ENCODE peak calls at places on chromosome 22, in five cellular contexts. V is CD8-positive, alpha-beta memory T cell; R is IMR-90; X is mesenchymal stem cell; Y is heart right ventricle. M is an unnamed sample.

GRCh38 chr22:36026741-36027140 is 1.9 kb downstream of the RBFOX2 start:
- DNase-seq in V (no peak), R (peak; percentile 60), X (peak; percentile 71), Y (no peak), M (peak; percentile 69)

GRCh38 chr22:39240841-39241631 is 3.7 kb downstream of the PDGFB start:
- DNase-seq in V (peak; percentile 65), R (no peak), X (peak; percentile 79), Y (peak; percentile 56), M (no peak)

GRCh38 chr22:44186121-44186510 is 5.4 kb downstream of the PARVG start:
- DNase-seq in V (peak; percentile 20), R (no peak), X (no peak), Y (no peak), M (no peak)

GRCh38 chr22:44181033-44181911 is 547 bp downstream of the PARVG start:
- DNase-seq in V (peak; percentile 85), R (no peak), X (no peak), Y (peak; percentile 42), M (no peak)

GRCh38 chr22:35601743-35602633 is 15.1 kb downstream of the MB start:
- DNase-seq in V (no peak), R (peak; percentile 72), X (peak; percentile 80), Y (no peak), M (peak; percentile 69)

GRCh38 chr22:40400173-40400572 is 29.8 kb downstream of the SGSM3 start:
- DNase-seq in V (peak; percentile 66), R (no peak), X (no peak), Y (no peak), M (no peak)

GRCh38 chr22:41920271-41920976 is 5.5 kb upstream of the SHISA8 start:
- DNase-seq in V (no peak), R (no peak), X (no peak), Y (no peak), M (no peak)

GRCh38 chr22:45551310-45552016 is 48.8 kb downstream of the FBLN1 start:
- DNase-seq in V (no peak), R (no peak), X (peak; percentile 74), Y (peak; percentile 49), M (no peak)

GRCh38 chr22:43136255-43136654 is 6.9 kb downstream of the MCAT start:
- DNase-seq in V (peak; percentile 63), R (peak; percentile 30), X (peak; percentile 56), Y (no peak), M (peak; percentile 57)

GRCh38 chr22:20588843-20589581 is 81.6 kb downstream of the MED15 start:
- DNase-seq in V (no peak), R (no peak), X (no peak), Y (no peak), M (no peak)

GRCh38 chr22:19105867-19106802 is 16.1 kb downstream of the DGCR2 start:
- DNase-seq in V (peak; percentile 62), R (no peak), X (no peak), Y (no peak), M (no peak)

GRCh38 chr22:39996732-39997131 is 2.0 kb downstream of the FAM83F start:
- DNase-seq in V (no peak), R (no peak), X (peak; percentile 21), Y (no peak), M (no peak)

GRCh38 chr22:50660306-50660705 is 12.3 kb upstream of the SHANK3 start:
- DNase-seq in V (no peak), R (no peak), X (no peak), Y (no peak), M (no peak)

GRCh38 chr22:26707581-26707980 is 50.2 kb downstream of the MIAT start:
- DNase-seq in V (no peak), R (no peak), X (no peak), Y (no peak), M (no peak)

GRCh38 chr22:45831394-45831793 is 145.6 kb downstream of the WNT7B start:
- DNase-seq in V (no peak), R (peak; percentile 38), X (no peak), Y (no peak), M (peak; percentile 55)

GRCh38 chr22:39312410-39312809 is 7.0 kb downstream of the RPL3 start:
- DNase-seq in V (peak; percentile 41), R (no peak), X (no peak), Y (no peak), M (no peak)

GRCh38 chr22:40176921-40177737 is 596 bp upstream of the TNRC6B start:
- DNase-seq in V (peak; percentile 79), R (peak; percentile 71), X (peak; percentile 77), Y (no peak), M (peak; percentile 70)

GRCh38 chr22:40533712-40534378 is 102.7 kb downstream of the MRTFA start:
- DNase-seq in V (peak; percentile 64), R (peak; percentile 74), X (peak; percentile 89), Y (no peak), M (peak; percentile 74)

GRCh38 chr22:20155330-20156041 is 4.6 kb upstream of the CCDC188 start:
- DNase-seq in V (no peak), R (no peak), X (no peak), Y (peak; percentile 73), M (peak; percentile 64)

GRCh38 chr22:45768490-45768889 is 96.9 kb downstream of the ATXN10 start:
- DNase-seq in V (no peak), R (no peak), X (no peak), Y (no peak), M (no peak)

GRCh38 chr22:24093855-24094254 is 82.8 kb downstream of the CABIN1 start:
- DNase-seq in V (no peak), R (no peak), X (no peak), Y (no peak), M (no peak)

GRCh38 chr22:43483266-43483665 is 71.5 kb downstream of the MPPED1 start:
- DNase-seq in V (no peak), R (no peak), X (no peak), Y (no peak), M (no peak)

GRCh38 chr22:39926175-39927152 is 25.6 kb downstream of the GRAP2 start:
- DNase-seq in V (no peak), R (no peak), X (no peak), Y (no peak), M (no peak)

GRCh38 chr22:24492391-24492790 is 2.7 kb upstream of the UPB1 start:
- DNase-seq in V (no peak), R (no peak), X (no peak), Y (no peak), M (no peak)

DNA sequence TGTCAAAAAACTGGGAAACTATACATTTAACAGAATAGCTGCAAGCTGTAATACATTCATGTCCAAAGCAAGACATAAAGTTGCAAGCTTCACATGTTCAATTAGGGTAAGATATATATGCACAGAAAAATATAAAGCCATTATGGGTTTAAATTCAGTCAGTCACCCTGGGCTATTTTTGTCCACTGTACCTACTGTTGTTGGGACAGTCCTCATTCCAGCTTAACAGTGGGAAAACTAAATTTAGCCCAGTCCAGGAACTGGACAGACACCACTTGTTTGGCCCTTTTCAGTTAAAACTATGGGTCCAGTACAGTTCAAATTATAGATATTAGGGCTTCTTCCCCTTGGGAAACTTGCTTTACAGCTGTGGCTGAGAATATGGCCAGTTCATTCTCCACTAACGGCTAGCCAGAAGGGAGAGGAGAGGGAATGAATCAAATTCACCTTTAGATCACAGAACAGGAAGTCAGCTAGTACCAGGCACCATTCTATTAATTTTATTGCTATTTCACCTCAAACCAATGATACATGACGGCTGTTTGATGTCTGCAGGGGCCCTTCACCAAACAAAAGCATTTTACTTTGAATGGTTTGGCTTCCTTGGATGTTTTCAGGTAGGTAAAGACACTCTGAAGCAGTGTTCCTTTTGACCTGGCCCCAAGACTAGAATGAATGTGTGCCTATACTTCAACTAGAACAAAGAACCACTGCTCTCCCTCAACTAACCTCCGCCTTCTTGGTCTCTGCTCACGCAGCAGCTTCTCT is 22.2 kb downstream of the ZNF280B start:
- DNase-seq in V (no peak), R (no peak), X (no peak), Y (no peak), M (no peak)
- H3K36me3 ChIP-seq in V (peaks cover 7% of the 10 kb centered on the region), R (no peaks in the 10 kb centered on the region), X (no peaks in the 10 kb centered on the region), Y (no peaks in the 10 kb centered on the region), M (peaks cover 5% of the 10 kb centered on the region)

DNA sequence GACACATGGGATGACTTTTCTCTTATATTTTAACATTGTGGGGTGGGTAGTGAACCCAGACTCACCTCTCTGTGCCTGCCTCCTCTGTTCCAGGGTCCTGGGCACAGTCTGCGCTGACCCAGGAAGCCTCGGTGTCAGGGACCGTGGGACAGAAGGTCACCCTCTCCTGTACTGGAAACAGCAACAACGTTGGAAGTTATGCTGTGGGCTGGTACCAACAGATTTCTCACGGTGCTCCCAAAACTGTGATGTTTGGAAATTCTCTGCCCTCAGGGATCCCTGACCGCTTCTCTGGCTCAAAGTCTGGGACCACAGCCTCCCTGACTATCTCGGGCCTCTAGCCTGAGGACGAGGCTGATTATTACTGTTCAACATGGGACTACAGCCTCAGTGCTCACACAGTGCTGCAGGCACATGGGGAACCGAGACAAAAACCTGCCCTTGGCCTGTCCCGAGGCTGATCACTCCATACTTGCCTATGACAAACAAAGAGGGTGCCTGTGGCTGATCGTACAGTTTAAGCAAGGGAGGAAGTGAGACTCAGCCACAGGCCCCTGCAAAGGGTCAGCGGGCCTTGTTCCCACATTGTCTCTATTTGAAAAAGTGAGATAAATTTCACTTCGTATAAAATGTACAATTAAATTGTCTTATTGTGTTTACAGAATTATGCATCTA is 43.7 kb upstream of the TOP3B start:
- DNase-seq in V (no peak), R (no peak), X (no peak), Y (no peak), M (no peak)
- H3K4me1 ChIP-seq in V (no peaks in the 10 kb centered on the region), R (no peaks in the 10 kb centered on the region), X (no peaks in the 10 kb centered on the region), Y (no peaks in the 10 kb centered on the region), M (peaks cover 6% of the 10 kb centered on the region)

DNA sequence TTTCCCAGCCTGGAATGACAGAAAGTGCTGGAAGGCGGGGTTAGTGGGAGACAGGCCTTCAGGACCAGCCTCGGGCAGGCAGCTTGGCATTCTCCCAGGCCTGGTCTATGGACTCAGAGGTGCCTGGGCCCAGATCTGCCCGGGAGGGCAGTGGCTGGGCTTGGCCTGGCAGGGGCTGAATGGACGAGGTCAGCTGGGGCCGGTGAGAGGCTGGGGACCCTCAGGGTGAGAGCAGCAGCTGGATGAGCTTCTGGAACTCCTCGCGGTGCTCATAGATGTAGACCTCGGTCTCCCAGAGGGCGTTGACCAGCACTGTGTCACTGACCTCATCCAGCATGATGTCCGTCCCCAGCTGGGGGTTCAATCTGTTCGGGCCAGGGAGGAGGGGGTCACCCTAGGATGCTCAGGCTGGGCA is 1.5 kb upstream of the BAIAP2L2 start:
- DNase-seq in V (peak; percentile 48), R (no peak), X (no peak), Y (no peak), M (no peak)
- H3K36me3 ChIP-seq in V (no peaks in the 10 kb centered on the region), R (no peaks in the 10 kb centered on the region), X (no peaks in the 10 kb centered on the region), Y (no peaks in the 10 kb centered on the region), M (peaks cover 4% of the 10 kb centered on the region)

GRCh38 chr22:37625737-37626136 is 13.7 kb upstream of the SH3BP1 start:
- DNase-seq in V (no peak), R (no peak), X (no peak), Y (no peak), M (no peak)

GRCh38 chr22:37624876-37625275 is 14.6 kb upstream of the SH3BP1 start:
- DNase-seq in V (no peak), R (no peak), X (no peak), Y (no peak), M (no peak)

GRCh38 chr22:37626144-37626543 is 13.3 kb upstream of the SH3BP1 start:
- DNase-seq in V (no peak), R (peak; percentile 43), X (no peak), Y (peak; percentile 83), M (peak; percentile 69)

GRCh38 chr22:37623075-37624016 is 14.7 kb downstream of the GGA1 start:
- DNase-seq in V (peak; percentile 85), R (peak; percentile 43), X (peak; percentile 68), Y (peak; percentile 72), M (peak; percentile 81)

DNA sequence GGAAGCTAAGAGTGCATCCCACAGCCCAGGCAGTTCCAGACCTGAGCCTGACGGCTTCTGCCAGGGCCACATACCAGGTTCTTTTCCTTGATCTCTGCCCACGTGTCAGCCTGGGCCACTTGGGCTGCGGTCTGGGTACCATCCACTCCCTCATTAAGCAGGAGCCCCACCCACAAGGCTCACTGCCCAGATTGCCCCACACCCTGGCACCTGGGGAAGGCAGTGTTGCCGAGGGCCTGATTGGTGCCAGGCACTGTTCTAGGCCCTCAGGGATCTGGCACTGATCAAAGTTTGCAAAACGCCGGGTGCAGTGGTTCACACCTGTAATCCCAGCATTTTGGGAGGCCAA is 15.4 kb downstream of the GGA1 start:
- DNase-seq in V (no peak), R (no peak), X (no peak), Y (no peak), M (no peak)
- H3K4me1 ChIP-seq in V (peaks cover 58% of the 10 kb centered on the region), R (peaks cover 3% of the 10 kb centered on the region), X (peaks cover 38% of the 10 kb centered on the region), Y (peaks cover 15% of the 10 kb centered on the region), M (peaks cover 32% of the 10 kb centered on the region)